ENCODE peak calls at places on chromosome 10, in seven cellular contexts. S, H, V, K, O, E and A are unnamed samples.

GRCh38 chr10:78830062-78830974 is 238.4 kb upstream of the ZMIZ1 start:
- DNase-seq in H (no peak), O (no peak), V (no peak), E (no peak), S (no peak), K (no peak), A (no peak)

GRCh38 chr10:123150986-123151738 is 3.0 kb upstream of the BUB3 start:
- DNase-seq in K (no peak), O (no peak), V (no peak), S (no peak), H (no peak), E (no peak), A (no peak)

GRCh38 chr10:71150811-71151210 is 61.6 kb upstream of the UNC5B start:
- DNase-seq in E (no peak), S (no peak), H (no peak), K (no peak), O (no peak), V (no peak), A (no peak)

GRCh38 chr10:78584666-78585065 is 484.1 kb upstream of the ZMIZ1 start:
- DNase-seq in S (no peak), K (no peak), V (no peak), E (no peak), O (peak; percentile 12), H (no peak), A (no peak)

GRCh38 chr10:7587168-7587864 is 79.5 kb downstream of the ITIH5 start:
- DNase-seq in S (no peak), H (no peak), E (no peak), O (no peak), V (no peak), K (no peak), A (no peak)

GRCh38 chr10:27485986-27486385 is 18.1 kb upstream of the RAB18 start:
- DNase-seq in H (no peak), O (no peak), V (no peak), K (no peak), E (no peak), S (no peak), A (no peak)

GRCh38 chr10:14163374-14164125 is 167.2 kb downstream of the FRMD4A start:
- DNase-seq in O (no peak), K (no peak), H (no peak), S (no peak), E (no peak), V (no peak), A (no peak)

GRCh38 chr10:14605231-14605925 is 169.3 kb downstream of the FAM107B start:
- DNase-seq in E (no peak), H (peak; percentile 42), V (no peak), S (no peak), O (no peak), K (no peak), A (no peak)

GRCh38 chr10:13684813-13685511 is 98.2 kb downstream of the PRPF18 start:
- DNase-seq in O (no peak), E (no peak), S (no peak), H (no peak), K (no peak), V (no peak), A (no peak)

GRCh38 chr10:98404571-98405396 is 10.2 kb downstream of the PYROXD2 start:
- DNase-seq in E (no peak), S (no peak), V (no peak), K (no peak), O (no peak), H (no peak), A (no peak)

GRCh38 chr10:86295791-86296190 is 70.8 kb downstream of the GRID1 start:
- DNase-seq in V (no peak), O (peak; percentile 48), K (no peak), S (no peak), E (no peak), H (no peak), A (no peak)

GRCh38 chr10:122854648-122855047 is 9.0 kb upstream of the CUZD1 start:
- DNase-seq in E (no peak), V (no peak), K (no peak), O (no peak), H (no peak), S (no peak), A (no peak)

GRCh38 chr10:120015064-120015463 is 122.5 kb downstream of the SEC23IP start:
- DNase-seq in O (no peak), H (no peak), S (no peak), K (no peak), E (no peak), V (no peak), A (no peak)

GRCh38 chr10:30188101-30188500 is 128.7 kb upstream of the JCAD start:
- DNase-seq in V (no peak), K (peak; percentile 61), H (no peak), E (no peak), O (no peak), S (no peak), A (no peak)
- TF ChIP-seq CTCF in V (no peak), K (no peak), H (no peak), E (no peak), O (no peak), S (no peak), A (no peak)

GRCh38 chr10:61941202-61941651 is 39.7 kb downstream of the ARID5B start:
- DNase-seq in H (no peak), E (no peak), O (no peak), V (peak; percentile 51), S (no peak), K (no peak), A (no peak)
- H3K4me1 ChIP-seq in H (peaks cover 57% of the 10 kb centered on the region), E (peaks cover 41% of the 10 kb centered on the region), O (peaks cover 6% of the 10 kb centered on the region), V (peaks cover 88% of the 10 kb centered on the region), S (peaks cover 3% of the 10 kb centered on the region), K (peaks cover 60% of the 10 kb centered on the region), A (peaks cover 63% of the 10 kb centered on the region)

GRCh38 chr10:6333086-6333485 is 130.4 kb downstream of the PFKFB3 start:
- DNase-seq in H (no peak), V (no peak), S (no peak), K (no peak), O (no peak), E (no peak), A (no peak)
- H3K4me3 ChIP-seq in H (no peak overlapping the region), V (no peak overlapping the region), S (no peak overlapping the region), K (no peak overlapping the region), O (no peak overlapping the region), E (no peak overlapping the region), A (no peak overlapping the region)

DNA sequence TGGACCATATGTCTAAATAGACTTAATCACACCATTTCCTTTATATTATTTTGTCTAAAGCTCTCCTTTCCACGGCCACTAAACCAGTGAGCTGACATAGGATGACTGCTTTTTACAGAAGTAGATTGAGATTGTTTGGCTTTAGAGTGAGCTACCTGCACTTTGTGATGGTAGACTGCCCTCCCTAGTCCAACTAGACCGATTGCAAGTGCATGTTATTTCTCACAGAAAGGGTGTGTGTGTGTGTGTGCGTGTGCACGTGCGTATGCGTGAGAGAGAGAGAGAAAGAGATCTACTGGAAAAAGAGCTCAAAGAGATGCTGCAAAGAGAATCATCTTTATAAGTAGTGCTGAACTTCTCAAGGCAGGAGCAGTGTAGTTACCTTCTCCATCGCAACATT is 60.7 kb downstream of the VCL start:
- DNase-seq in V (peak; percentile 73), S (no peak), K (no peak), H (no peak), E (no peak), O (no peak), A (no peak)
- TF ChIP-seq CTCF in V (peak; percentile 73), S (no peak), K (peak; percentile 37), H (no peak), E (no peak), O (no peak), A (no peak)

GRCh38 chr10:60429084-60429849 is 39.6 kb upstream of the ANK3 start:
- DNase-seq in O (no peak), V (no peak), S (no peak), K (no peak), H (no peak), E (no peak), A (no peak)
- H3K4me1 ChIP-seq in O (no peaks in the 10 kb centered on the region), V (no peaks in the 10 kb centered on the region), S (no peaks in the 10 kb centered on the region), K (peaks cover 49% of the 10 kb centered on the region), H (peaks cover 48% of the 10 kb centered on the region), E (no peaks in the 10 kb centered on the region), A (peaks cover 11% of the 10 kb centered on the region)

DNA sequence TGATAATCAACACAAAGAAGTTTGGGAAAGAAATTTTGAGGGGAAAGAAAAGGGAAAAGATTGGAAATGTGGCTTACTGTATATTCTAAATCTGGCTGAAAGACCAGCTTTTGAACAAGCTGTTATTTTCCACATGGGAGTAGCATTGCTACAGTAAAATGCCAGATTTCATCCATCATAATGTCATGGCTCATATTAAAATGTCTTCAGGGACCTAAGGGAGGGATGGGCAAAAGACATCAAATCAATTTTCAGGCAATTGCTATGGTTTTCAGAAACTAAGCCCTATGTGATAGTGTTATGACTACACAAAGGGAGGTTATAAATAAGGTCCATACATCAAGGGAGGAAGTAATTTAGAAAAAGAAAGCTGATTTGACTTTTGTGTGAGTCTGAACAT is 1116.9 kb upstream of the CELF2 start:
- DNase-seq in E (no peak), H (no peak), O (no peak), K (no peak), S (no peak), V (no peak), A (no peak)
- H3K4me3 ChIP-seq in E (no peak overlapping the region), H (no peak overlapping the region), O (no peak overlapping the region), K (no peak overlapping the region), S (no peak overlapping the region), V (no peak overlapping the region), A (no peak overlapping the region)

GRCh38 chr10:103847909-103848468 is 7.4 kb downstream of the SH3PXD2A start:
- DNase-seq in S (no peak), O (no peak), V (peak; percentile 59), H (no peak), E (no peak), K (no peak), A (no peak)
- TF ChIP-seq CTCF in S (no peak), O (peak; percentile 7), V (peak; percentile 60), H (peak; percentile 42), E (no peak), K (no peak), A (no peak)

DNA sequence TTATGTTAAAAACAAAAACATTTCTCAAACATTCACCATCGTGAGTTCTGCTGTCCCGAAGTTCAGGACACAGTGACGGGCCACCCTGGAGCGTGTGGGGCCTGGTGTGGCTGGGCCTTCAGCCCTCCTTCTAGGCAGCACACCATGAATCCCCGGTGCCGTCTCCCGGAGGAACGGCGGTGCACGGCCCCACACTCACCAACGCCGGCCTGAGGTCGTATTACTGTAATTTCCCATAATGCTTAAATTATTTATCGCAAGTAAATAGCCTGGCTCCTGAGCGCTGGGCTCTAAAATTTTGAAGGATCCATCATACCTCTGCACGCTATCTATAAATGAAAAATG is 1.4 kb downstream of the STK32C start:
- DNase-seq in K (no peak), V (no peak), S (no peak), H (no peak), E (no peak), O (peak; percentile 44), A (no peak)
- H3K4me1 ChIP-seq in K (peaks cover 19% of the 10 kb centered on the region), V (no peaks in the 10 kb centered on the region), S (peaks cover 4% of the 10 kb centered on the region), H (no peaks in the 10 kb centered on the region), E (peaks cover 12% of the 10 kb centered on the region), O (peaks cover 6% of the 10 kb centered on the region), A (no peaks in the 10 kb centered on the region)

GRCh38 chr10:84415539-84416244 is 87.3 kb downstream of the CCSER2 start:
- DNase-seq in V (no peak), H (no peak), K (no peak), E (peak; percentile 48), S (no peak), O (no peak), A (no peak)
- H3K4me3 ChIP-seq in V (no peak overlapping the region), H (no peak overlapping the region), K (no peak overlapping the region), E (no peak overlapping the region), S (no peak overlapping the region), O (no peak overlapping the region), A (no peak overlapping the region)